ENCODE peak calls at places on chromosomes 13 and 19, in four cellular contexts. E is H1, X is HepG2, Y is GM12878. V is an unnamed sample.

GRCh38 chr13:41064493-41064892 is 3.2 kb downstream of the WBP4 start:
- DNase-seq in Y (no peak), E (no peak), X (no peak), V (no peak)

GRCh38 chr13:31485651-31486051 is 253.7 kb upstream of the RXFP2 start:
- DNase-seq in X (no peak), E (no peak), Y (no peak), V (no peak)

GRCh38 chr13:111122056-111122455 is 6.9 kb downstream of the ARHGEF7 start:
- DNase-seq in X (no peak), E (peak), Y (no peak), V (no peak)

GRCh38 chr19:7618771-7619510 is 10.4 kb downstream of the XAB2 start:
- DNase-seq in E (no peak), Y (no peak), X (no peak), V (no peak)

GRCh38 chr19:34075661-34076091 is 96.6 kb upstream of the LSM14A start:
- DNase-seq in Y (no peak), X (no peak), E (no peak), V (no peak)

GRCh38 chr19:3700242-3701032 is at the start of gene PIP5K1C:
- DNase-seq in E (peak), Y (peak), X (peak), V (peak)

GRCh38 chr13:23956106-23956505 is 58.8 kb upstream of the C1QTNF9B start:
- DNase-seq in X (no peak), Y (no peak), E (no peak), V (no peak)

GRCh38 chr19:38537071-38537847 is 80.5 kb downstream of the MAP4K1 start:
- DNase-seq in X (no peak), Y (no peak), E (no peak), V (no peak)

GRCh38 chr13:71378992-71379905 is 487.8 kb downstream of the DACH1 start:
- DNase-seq in X (no peak), E (no peak), Y (no peak), V (no peak)

GRCh38 chr19:51593138-51593890 is 22.2 kb downstream of the ZNF175 start:
- DNase-seq in Y (no peak), X (no peak), E (peak), V (no peak)

GRCh38 chr13:65653548-65654078 is 1576.5 kb downstream of the PCDH9 start:
- DNase-seq in Y (no peak), X (no peak), E (no peak), V (peak)

GRCh38 chr19:18611327-18612050 is 1.2 kb upstream of the TMEM59L start:
- DNase-seq in E (peak), X (peak), Y (no peak), V (no peak)

GRCh38 chr19:18610556-18611326 is 1.9 kb upstream of the TMEM59L start:
- DNase-seq in E (peak), X (peak), Y (no peak), V (no peak)

GRCh38 chr19:18608805-18609716 is 2.5 kb upstream of the CRLF1 start:
- DNase-seq in E (no peak), X (no peak), Y (no peak), V (no peak)

GRCh38 chr19:18609717-18610051 is 3.0 kb upstream of the TMEM59L start:
- DNase-seq in X (no peak), E (no peak), Y (no peak), V (no peak)

GRCh38 chr19:18610245-18610555 is 2.5 kb upstream of the TMEM59L start:
- DNase-seq in Y (no peak), E (no peak), X (no peak), V (no peak)
- TF ChIP-seq SP1 in Y (no peak), E (no peak), X (no peak), V (no peak)

GRCh38 chr13:50672025-50672424 is 171.5 kb downstream of the DLEU7 start:
- DNase-seq in X (peak), E (no peak), Y (no peak), V (no peak)

GRCh38 chr13:50670272-50670671 is 173.2 kb downstream of the DLEU7 start:
- DNase-seq in E (no peak), Y (no peak), X (no peak), V (no peak)

GRCh38 chr13:50668044-50668443 is 175.4 kb downstream of the DLEU7 start:
- DNase-seq in E (no peak), Y (no peak), X (no peak), V (no peak)

GRCh38 chr13:50668882-50669281 is 174.6 kb downstream of the DLEU7 start:
- DNase-seq in X (no peak), E (no peak), Y (no peak), V (no peak)

DNA sequence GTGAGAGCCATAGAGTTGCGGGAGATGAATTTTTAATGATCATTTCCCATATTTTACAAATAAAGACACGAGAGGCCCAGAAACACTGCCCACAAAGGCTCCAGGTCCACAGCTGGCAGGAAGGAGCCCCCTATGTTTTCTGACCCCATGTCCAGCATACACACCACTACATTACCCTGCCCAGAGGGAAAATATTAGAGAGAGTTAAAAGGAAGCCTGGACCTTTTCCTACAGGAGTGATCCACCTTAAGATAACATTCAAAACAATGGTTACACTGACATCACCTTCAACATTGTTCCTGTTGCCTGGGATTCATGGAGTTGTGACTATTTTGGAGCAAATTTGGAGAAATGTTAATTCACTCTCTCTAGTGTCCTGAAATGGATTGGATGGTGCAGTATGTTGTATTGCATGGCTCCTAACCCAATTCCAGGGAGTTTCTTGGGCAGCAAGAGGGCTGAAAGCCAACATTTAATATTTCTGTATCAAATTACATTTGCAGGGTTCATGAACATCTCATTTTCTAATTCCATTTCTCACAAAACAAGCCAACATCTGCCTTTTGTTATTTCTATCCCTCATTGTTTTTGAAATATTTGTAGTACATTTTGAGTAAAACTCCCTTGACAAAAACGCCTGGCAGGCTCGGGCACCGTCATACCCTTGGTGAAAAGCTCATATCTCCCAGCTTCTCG is 172.5 kb downstream of the DLEU7 start:
- DNase-seq in E (no peak), Y (no peak), X (no peak), V (no peak)
- TF ChIP-seq SUZ12 in E (no peak), Y (no peak), X (no peak), V (no peak)

GRCh38 chr19:6379744-6380143 is 4.0 kb upstream of the PSPN start:
- DNase-seq in X (no peak), Y (no peak), E (no peak), V (no peak)

GRCh38 chr19:6381030-6381750 is 5.5 kb upstream of the PSPN start:
- DNase-seq in E (no peak), X (no peak), Y (no peak), V (no peak)

GRCh38 chr19:6387372-6387771 is 5.6 kb downstream of the GTF2F1 start:
- DNase-seq in E (no peak), Y (no peak), X (no peak), V (no peak)

GRCh38 chr19:6378498-6378897 is 2.8 kb upstream of the PSPN start:
- DNase-seq in Y (no peak), E (no peak), X (no peak), V (no peak)

DNA sequence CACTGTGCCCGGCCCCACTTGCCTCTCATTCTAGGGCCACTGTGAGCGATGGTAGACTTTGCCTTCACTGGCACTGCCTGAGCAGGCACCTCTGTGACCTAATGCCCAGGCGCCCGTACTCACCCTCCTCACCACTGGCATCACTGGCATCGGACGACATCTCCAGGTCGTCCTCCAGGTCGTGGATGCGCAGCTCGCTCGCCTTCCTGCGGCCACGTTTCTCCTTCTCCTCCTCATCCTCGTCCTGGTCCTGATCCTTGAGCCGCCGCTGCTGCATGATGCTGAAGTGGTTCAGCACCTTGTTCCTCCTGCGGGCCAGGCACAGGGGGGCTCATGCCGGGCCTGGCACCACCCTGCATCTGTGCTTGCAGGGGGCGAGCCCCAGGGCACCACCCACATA is 7.5 kb upstream of the PSPN start:
- DNase-seq in E (no peak), X (no peak), Y (no peak), V (no peak)
- TF ChIP-seq SP1 in E (no peak), X (no peak), Y (no peak), V (no peak)

GRCh38 chr19:55391191-55391670 is 5.5 kb downstream of the RPL28 start:
- DNase-seq in E (no peak), X (no peak), Y (no peak), V (no peak)
- TF ChIP-seq SUZ12 in E (no peak), X (no peak), Y (no peak), V (no peak)

GRCh38 chr13:99590519-99591011 is 89.3 kb downstream of the TM9SF2 start:
- DNase-seq in X (no peak), E (no peak), Y (no peak), V (no peak)
- TF ChIP-seq SP1 in X (no peak), E (no peak), Y (no peak), V (no peak)

GRCh38 chr13:73422973-73423372 is 364.2 kb downstream of the KLF5 start:
- DNase-seq in Y (no peak), X (no peak), E (no peak), V (no peak)

GRCh38 chr13:73428137-73428536 is 369.3 kb downstream of the KLF5 start:
- DNase-seq in X (no peak), Y (no peak), E (no peak), V (no peak)

GRCh38 chr13:73433893-73434292 is 375.1 kb downstream of the KLF5 start:
- DNase-seq in Y (no peak), E (no peak), X (no peak), V (no peak)

GRCh38 chr13:73429691-73430090 is 370.9 kb downstream of the KLF5 start:
- DNase-seq in Y (no peak), E (no peak), X (no peak), V (no peak)

DNA sequence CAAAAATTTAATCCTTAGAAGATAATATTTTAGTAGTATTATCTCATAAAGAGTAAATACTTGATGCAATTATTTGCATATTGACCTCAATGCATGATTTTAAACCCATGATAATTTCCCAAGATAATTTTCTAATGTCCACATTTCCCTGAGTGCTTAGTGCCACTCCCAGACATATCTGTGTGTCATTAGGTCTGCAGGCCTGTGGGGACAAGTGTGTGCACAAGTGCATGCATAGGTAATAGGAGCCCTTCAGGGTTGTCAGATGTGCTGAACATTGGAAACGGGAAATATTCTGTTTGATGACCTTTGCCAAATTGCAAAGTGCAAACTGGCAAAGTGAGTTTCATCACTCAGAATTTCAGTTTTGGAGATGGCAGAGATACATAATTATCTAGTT is 369.9 kb downstream of the KLF5 start:
- DNase-seq in Y (no peak), E (no peak), X (no peak), V (no peak)
- TF ChIP-seq SUZ12 in Y (no peak), E (no peak), X (no peak), V (no peak)

GRCh38 chr13:42394361-42395065 is 122.6 kb downstream of the AKAP11 start:
- DNase-seq in E (no peak), X (no peak), Y (no peak), V (no peak)
- TF ChIP-seq SP1 in E (no peak), X (no peak), Y (no peak), V (no peak)

DNA sequence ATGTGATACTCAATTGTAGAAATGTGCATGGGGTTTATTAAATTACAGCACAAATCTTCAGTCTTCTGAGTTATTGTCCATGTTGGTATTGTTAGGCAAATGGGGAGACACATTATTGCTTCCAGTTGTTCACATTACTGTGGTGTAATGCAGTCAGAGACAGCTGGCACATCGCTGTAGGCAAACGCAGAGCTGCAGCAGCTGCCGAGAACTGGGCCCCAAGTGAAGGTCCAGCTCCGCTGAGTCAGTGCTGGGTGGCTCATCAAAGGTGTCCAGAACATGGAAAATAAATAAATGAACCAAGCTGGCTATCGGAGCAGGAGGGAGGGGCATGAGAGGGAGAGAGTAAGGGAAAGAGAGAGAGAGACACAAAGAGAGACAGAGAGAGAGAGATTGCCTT is 299.1 kb upstream of the OBI1 start:
- DNase-seq in E (no peak), X (no peak), Y (no peak), V (no peak)
- TF ChIP-seq SUZ12 in E (no peak), X (no peak), Y (no peak), V (no peak)